ENCODE peak calls at places on chromosomes 13 and 19, in five cellular contexts. T, C, V, J and I are unnamed samples.

GRCh38 chr19:54247106-54247930 is 4.7 kb upstream of the LILRA6 start:
- DNase-seq in T (no peak), C (no peak), V (no peak), J (no peak), I (no peak)

GRCh38 chr19:3324405-3324856 is 42.0 kb upstream of the NFIC start:
- DNase-seq in T (no peak), C (peak), V (peak), J (peak), I (peak)

GRCh38 chr13:44044544-44045178 is 165.0 kb downstream of the LACC1 start:
- DNase-seq in T (no peak), C (no peak), V (no peak), J (peak), I (no peak)

GRCh38 chr19:12365372-12366162 is at the start of gene ZNF442:
- DNase-seq in T (peak), C (peak), V (peak), J (peak), I (peak)

GRCh38 chr13:22024381-22024994 is 353.6 kb downstream of the FGF9 start:
- DNase-seq in T (no peak), C (no peak), V (no peak), J (no peak), I (no peak)

GRCh38 chr19:48591021-48591420 is 15.5 kb upstream of the SPACA4 start:
- DNase-seq in T (no peak), C (no peak), V (no peak), J (peak), I (no peak)

GRCh38 chr19:6714749-6715555 is 5.5 kb downstream of the C3 start:
- DNase-seq in T (no peak), C (no peak), V (no peak), J (no peak), I (no peak)

GRCh38 chr19:1016647-1017114 is 4.2 kb downstream of the TMEM259 start:
- DNase-seq in T (no peak), C (no peak), V (no peak), J (peak), I (no peak)

GRCh38 chr19:49859838-49860715 is 7.3 kb downstream of the PNKP start:
- DNase-seq in T (no peak), C (no peak), V (no peak), J (peak), I (no peak)

GRCh38 chr19:37218592-37218935 is 550 bp downstream of the ZNF383 start:
- DNase-seq in T (no peak), C (no peak), V (no peak), J (peak), I (no peak)

GRCh38 chr19:48249502-48250014 is 6.2 kb downstream of the CARD8 start:
- DNase-seq in T (peak), C (peak), V (peak), J (no peak), I (no peak)

GRCh38 chr19:18433735-18434398 is 4.1 kb downstream of the ISYNA1 start:
- DNase-seq in T (no peak), C (no peak), V (no peak), J (no peak), I (no peak)

GRCh38 chr13:86633346-86633745 is 834.1 kb upstream of the SLITRK6 start:
- DNase-seq in T (no peak), C (no peak), V (no peak), J (no peak), I (no peak)

GRCh38 chr19:46076951-46077814 is 36.4 kb upstream of the IGFL4 start:
- DNase-seq in T (peak), C (peak), V (no peak), J (peak), I (peak)

GRCh38 chr13:50543767-50544166 is 299.7 kb downstream of the DLEU7 start:
- DNase-seq in T (no peak), C (no peak), V (no peak), J (peak), I (no peak)

GRCh38 chr13:67402546-67402945 is 172.4 kb upstream of the PCDH9 start:
- DNase-seq in T (peak), C (no peak), V (no peak), J (no peak), I (no peak)

GRCh38 chr19:55605207-55605636 is 225 bp upstream of the ZNF865 start:
- DNase-seq in T (peak), C (peak), V (peak), J (peak), I (peak)

GRCh38 chr19:27972291-27973040 is 1240.5 kb downstream of the UQCRFS1 start:
- DNase-seq in T (no peak), C (no peak), V (no peak), J (peak), I (no peak)

GRCh38 chr19:50679177-50680125 is 30.2 kb downstream of the C19orf81 start:
- DNase-seq in T (peak), C (peak), V (peak), J (peak), I (peak)

GRCh38 chr13:98681017-98681416 is 71.5 kb downstream of the SLC15A1 start:
- DNase-seq in T (no peak), C (no peak), V (no peak), J (no peak), I (no peak)

GRCh38 chr19:12098040-12098439 is 33.5 kb downstream of the ZNF844 start:
- DNase-seq in T (no peak), C (no peak), V (no peak), J (no peak), I (no peak)

GRCh38 chr19:54464624-54465266 is 1.2 kb upstream of the LENG9 start:
- DNase-seq in T (peak), C (peak), V (peak), J (peak), I (peak)

GRCh38 chr13:99040536-99041141 is 62.8 kb upstream of the DOCK9 start:
- DNase-seq in T (no peak), C (no peak), V (no peak), J (no peak), I (no peak)

GRCh38 chr13:28173793-28174192 is 35.4 kb downstream of the PAN3 start:
- DNase-seq in T (no peak), C (no peak), V (no peak), J (no peak), I (no peak)

GRCh38 chr13:113220877-113221276 is 11.5 kb downstream of the CUL4A start:
- DNase-seq in T (no peak), C (no peak), V (no peak), J (peak), I (no peak)